ENCODE peak calls at places on chromosomes 13 and 19, in seven cellular contexts. S is SK-N-SH, N is H1, Z is GM12878, P is HCT116, O is K562, K is HepG2. Y is an unnamed sample. For H3K4me1, the result is how much of the 10 kb centered on the place peaks cover.

GRCh38 chr13:78827471-78827870 is 168.5 kb upstream of the OBI1 start:
- DNase-seq in O (no peak), N (no peak), S (no peak), P (no peak), Z (no peak), K (no peak), Y (no peak)

GRCh38 chr13:50403311-50403710 is 388.1 kb downstream of the KCNRG start:
- DNase-seq in S (no peak), N (no peak), Z (no peak), P (no peak), K (peak), O (no peak), Y (no peak)

GRCh38 chr13:106599875-106600797 is 32.2 kb upstream of the ARGLU1 start:
- DNase-seq in K (no peak), N (no peak), P (no peak), Z (no peak), O (no peak), S (no peak), Y (no peak)

GRCh38 chr19:8025321-8025720 is 19.9 kb upstream of the ELAVL1 start:
- DNase-seq in K (no peak), Z (no peak), S (no peak), P (no peak), O (no peak), N (no peak), Y (no peak)

GRCh38 chr19:18921593-18921992 is 2.1 kb downstream of the DDX49 start:
- DNase-seq in Z (no peak), O (no peak), S (no peak), N (no peak), P (no peak), K (no peak), Y (no peak)

GRCh38 chr19:58021541-58022282 is 12.1 kb upstream of the ZSCAN1 start:
- DNase-seq in Z (no peak), K (peak), N (no peak), O (peak), S (peak), P (no peak), Y (peak)

GRCh38 chr19:1684573-1684912 is 32.1 kb upstream of the TCF3 start:
- DNase-seq in N (no peak), P (no peak), S (no peak), O (no peak), K (no peak), Z (no peak), Y (no peak)

GRCh38 chr19:47176627-47177090 is 46.0 kb downstream of the SAE1 start:
- DNase-seq in S (no peak), N (no peak), Z (no peak), P (no peak), K (no peak), O (no peak), Y (no peak)

GRCh38 chr13:21539687-21540086 is 64.3 kb downstream of the MICU2 start:
- DNase-seq in S (no peak), K (no peak), N (no peak), O (no peak), Z (no peak), P (no peak), Y (no peak)

GRCh38 chr19:9018163-9018875 is 8.1 kb upstream of the MUC16 start:
- DNase-seq in S (no peak), O (no peak), Z (no peak), K (no peak), N (no peak), P (peak), Y (no peak)

GRCh38 chr13:33494596-33495214 is 209.2 kb upstream of the STARD13 start:
- DNase-seq in Z (no peak), K (peak), O (peak), P (peak), N (no peak), S (no peak), Y (no peak)

GRCh38 chr13:67278230-67278629 is 48.1 kb upstream of the PCDH9 start:
- DNase-seq in Z (no peak), N (no peak), O (no peak), P (no peak), K (no peak), S (no peak), Y (no peak)

GRCh38 chr13:33193428-33193974 is 92.1 kb downstream of the STARD13 start:
- DNase-seq in N (no peak), K (no peak), O (no peak), P (no peak), Z (no peak), S (peak), Y (no peak)

GRCh38 chr19:18230941-18231734 is 4.9 kb upstream of the PDE4C start:
- DNase-seq in S (no peak), K (no peak), P (no peak), N (no peak), O (no peak), Z (no peak), Y (no peak)

GRCh38 chr19:27920774-27921173 is 1292.2 kb downstream of the UQCRFS1 start:
- DNase-seq in P (no peak), S (no peak), O (no peak), Z (no peak), K (no peak), N (no peak), Y (no peak)

GRCh38 chr13:58994778-58995177 is 1169.0 kb downstream of the DIAPH3 start:
- DNase-seq in Z (no peak), S (no peak), O (no peak), P (no peak), N (no peak), K (no peak), Y (no peak)

GRCh38 chr19:19461671-19462622 is 53.4 kb downstream of the TSSK6 start:
- DNase-seq in P (no peak), S (peak), N (peak), K (peak), Z (no peak), O (peak), Y (no peak)

GRCh38 chr13:99356216-99357089 is 49.3 kb upstream of the GPR183 start:
- DNase-seq in P (no peak), K (no peak), S (no peak), O (no peak), Z (peak), N (no peak), Y (no peak)

GRCh38 chr13:93861818-93862217 is 617.7 kb downstream of the DCT start:
- DNase-seq in P (no peak), K (no peak), S (no peak), O (no peak), Z (no peak), N (no peak), Y (peak)

GRCh38 chr13:58619396-58620113 is 988.0 kb downstream of the PCDH17 start:
- DNase-seq in Z (no peak), N (no peak), K (no peak), S (peak), O (no peak), P (no peak), Y (no peak)

GRCh38 chr19:29620931-29621351 is 14.9 kb downstream of the POP4 start:
- DNase-seq in Z (no peak), N (no peak), S (no peak), O (no peak), P (no peak), K (no peak), Y (no peak)

GRCh38 chr13:50527612-50528509 is 315.6 kb downstream of the DLEU7 start:
- DNase-seq in K (no peak), P (no peak), N (no peak), O (no peak), Z (no peak), S (no peak), Y (no peak)

GRCh38 chr19:29967623-29968022 is 25.6 kb downstream of the URI1 start:
- DNase-seq in S (no peak), Z (no peak), N (no peak), P (no peak), K (no peak), O (no peak), Y (no peak)

GRCh38 chr13:80824231-80824630 is 483.3 kb upstream of the SPRY2 start:
- DNase-seq in S (no peak), Z (no peak), K (no peak), O (no peak), N (no peak), P (no peak), Y (no peak)

GRCh38 chr19:41706741-41707501 is 1.5 kb upstream of the CEACAM5 start:
- DNase-seq in S (peak), N (peak), O (peak), P (peak), K (peak), Z (peak), Y (peak)

GRCh38 chr19:10260141-10260584 is 8.1 kb downstream of the MRPL4 start:
- DNase-seq in N (no peak), Z (no peak), S (no peak), O (no peak), P (peak), K (peak), Y (no peak)

GRCh38 chr13:67275351-67275989 is 45.3 kb upstream of the PCDH9 start:
- DNase-seq in O (no peak), P (no peak), N (no peak), K (no peak), Z (no peak), S (no peak), Y (no peak)

GRCh38 chr19:1469200-1469935 is 9.6 kb downstream of the C19orf25 start:
- DNase-seq in S (no peak), P (no peak), Z (no peak), N (no peak), O (no peak), K (no peak), Y (no peak)

GRCh38 chr19:41807176-41807575 is 10.8 kb downstream of the CEACAM3 start:
- DNase-seq in K (no peak), P (no peak), S (no peak), O (no peak), Z (no peak), N (no peak), Y (no peak)

GRCh38 chr13:112101360-112101930 is 34.5 kb downstream of the SOX1 start:
- DNase-seq in O (no peak), P (no peak), S (no peak), Z (no peak), K (no peak), N (no peak), Y (no peak)

GRCh38 chr19:55640043-55640576 is 692 bp upstream of the ZNF580 start:
- DNase-seq in N (no peak), O (peak), S (peak), K (no peak), Z (no peak), P (no peak), Y (no peak)
- TF ChIP-seq YY1 in N (no peak), O (no peak), S (no peak), K (no peak), Z (peak), P (no peak), Y (no peak)

DNA sequence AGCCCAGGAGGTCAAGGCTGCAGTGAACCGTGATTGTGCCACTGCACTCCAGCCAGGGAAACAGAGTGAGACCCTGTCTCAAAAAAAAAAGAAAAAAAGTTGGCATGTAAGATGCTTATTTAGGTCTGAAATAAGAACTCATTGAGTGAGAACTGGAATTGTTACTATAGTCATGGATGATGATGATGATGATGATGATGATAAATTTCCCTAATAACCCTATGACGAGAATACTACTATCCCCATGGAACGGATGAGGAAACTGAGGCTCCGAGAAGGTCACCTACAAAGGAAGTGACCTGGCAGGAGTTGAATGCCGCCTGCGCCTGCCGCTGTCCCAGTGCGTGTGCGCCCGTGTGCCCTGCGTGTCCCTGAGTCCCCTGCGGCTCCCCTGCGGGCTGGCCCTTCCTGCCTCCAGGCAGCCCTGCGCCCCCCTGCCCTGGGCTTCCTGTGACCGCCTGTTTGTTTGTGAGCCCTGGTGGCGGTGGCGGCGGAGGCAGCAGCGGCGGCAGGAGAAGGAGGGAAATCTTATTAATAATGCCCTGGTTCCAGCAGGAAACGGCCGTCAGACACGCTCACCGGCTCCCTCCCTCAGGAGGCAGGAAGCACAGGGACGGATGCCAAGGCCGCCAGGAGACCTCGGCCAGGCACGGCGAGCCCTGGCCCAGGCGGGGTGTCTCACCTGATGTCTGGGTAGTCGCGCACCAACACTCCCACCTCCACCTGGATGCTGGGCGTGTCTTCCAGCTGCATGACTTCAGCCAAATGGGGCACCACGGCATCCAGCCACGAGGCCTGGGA is 29.6 kb downstream of the EXOC3L2 start:
- DNase-seq in N (no peak), K (no peak), S (peak), Z (no peak), O (no peak), P (no peak), Y (no peak)
- H3K4me3 ChIP-seq in N (peak), K (no peak), S (no peak), Z (no peak), O (no peak), P (no peak), Y (peak)

DNA sequence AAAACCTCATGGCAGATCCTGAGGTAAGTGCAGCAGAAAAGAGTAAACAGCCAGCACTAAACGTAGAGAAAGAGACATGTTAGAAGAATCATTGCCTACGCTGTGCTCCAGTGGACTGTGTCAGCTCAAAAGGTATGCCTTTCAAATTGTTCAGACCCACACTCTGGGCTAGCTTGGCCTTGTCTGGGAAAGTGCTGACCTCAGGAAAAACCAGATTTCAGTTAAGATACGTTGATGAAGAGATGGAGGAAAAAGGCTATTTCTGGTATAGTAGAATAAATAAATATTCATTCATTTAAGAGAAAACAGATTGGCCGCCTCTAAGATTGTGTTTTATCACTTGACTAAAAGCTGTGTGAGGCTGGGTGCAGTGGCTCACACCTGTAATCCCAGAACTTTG is 9.6 kb upstream of the SUCLA2 start:
- DNase-seq in P (no peak), O (no peak), N (no peak), S (no peak), K (no peak), Z (no peak), Y (no peak)
- H3K4me1 ChIP-seq in P (under half), O (under half), N (under half), S (under half), K (under half), Z (under half), Y (under half)

DNA sequence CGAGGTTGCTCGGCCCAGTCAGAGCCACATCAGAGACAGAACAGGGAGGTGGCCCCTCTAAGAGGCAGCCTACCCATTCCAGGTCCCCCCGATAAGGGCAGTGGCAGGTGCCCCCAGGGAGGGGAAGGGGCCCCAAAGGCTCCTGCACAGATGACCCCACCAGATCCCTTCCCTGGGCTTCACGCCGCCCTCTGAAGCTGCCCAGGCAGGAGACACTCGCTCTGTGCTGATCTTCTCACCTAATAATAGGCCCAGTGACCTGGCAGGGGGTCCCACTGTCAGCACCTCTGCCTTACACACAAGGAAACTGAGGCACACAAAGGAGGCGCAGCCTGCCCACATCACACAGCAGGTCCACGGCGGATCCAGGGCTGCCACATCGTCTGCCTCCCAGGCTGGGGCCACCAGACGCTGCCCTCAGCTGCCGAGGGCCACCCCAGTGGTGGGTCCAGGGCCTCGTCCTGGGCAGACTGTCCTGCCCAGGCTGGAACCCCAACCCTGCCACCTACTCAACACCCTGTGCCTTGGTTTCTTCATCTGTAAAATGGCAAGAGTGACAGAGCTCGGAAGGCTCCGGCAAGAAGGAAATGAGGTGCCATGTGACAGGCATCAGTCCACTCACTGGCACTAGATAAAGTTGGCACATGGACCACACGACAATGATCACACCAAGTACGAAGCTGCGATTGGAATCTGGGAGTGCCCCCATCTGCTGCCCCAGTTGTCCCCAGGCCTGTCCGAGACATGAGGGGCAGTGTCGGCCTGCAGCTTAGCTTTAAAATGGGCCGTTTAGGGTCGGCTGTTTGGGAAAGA is 56.5 kb downstream of the KLF2 start:
- DNase-seq in N (no peak), S (no peak), Z (no peak), K (no peak), O (no peak), P (no peak), Y (no peak)
- TF ChIP-seq YY1 in N (no peak), S (no peak), Z (no peak), K (no peak), O (no peak), P (no peak), Y (no peak)

GRCh38 chr19:40598918-40599307 is 2.3 kb upstream of the LTBP4 start:
- DNase-seq in K (no peak), P (no peak), Z (no peak), S (no peak), O (no peak), N (no peak), Y (no peak)
- H3K4me3 ChIP-seq in K (no peak), P (peak), Z (no peak), S (peak), O (no peak), N (peak), Y (peak)

DNA sequence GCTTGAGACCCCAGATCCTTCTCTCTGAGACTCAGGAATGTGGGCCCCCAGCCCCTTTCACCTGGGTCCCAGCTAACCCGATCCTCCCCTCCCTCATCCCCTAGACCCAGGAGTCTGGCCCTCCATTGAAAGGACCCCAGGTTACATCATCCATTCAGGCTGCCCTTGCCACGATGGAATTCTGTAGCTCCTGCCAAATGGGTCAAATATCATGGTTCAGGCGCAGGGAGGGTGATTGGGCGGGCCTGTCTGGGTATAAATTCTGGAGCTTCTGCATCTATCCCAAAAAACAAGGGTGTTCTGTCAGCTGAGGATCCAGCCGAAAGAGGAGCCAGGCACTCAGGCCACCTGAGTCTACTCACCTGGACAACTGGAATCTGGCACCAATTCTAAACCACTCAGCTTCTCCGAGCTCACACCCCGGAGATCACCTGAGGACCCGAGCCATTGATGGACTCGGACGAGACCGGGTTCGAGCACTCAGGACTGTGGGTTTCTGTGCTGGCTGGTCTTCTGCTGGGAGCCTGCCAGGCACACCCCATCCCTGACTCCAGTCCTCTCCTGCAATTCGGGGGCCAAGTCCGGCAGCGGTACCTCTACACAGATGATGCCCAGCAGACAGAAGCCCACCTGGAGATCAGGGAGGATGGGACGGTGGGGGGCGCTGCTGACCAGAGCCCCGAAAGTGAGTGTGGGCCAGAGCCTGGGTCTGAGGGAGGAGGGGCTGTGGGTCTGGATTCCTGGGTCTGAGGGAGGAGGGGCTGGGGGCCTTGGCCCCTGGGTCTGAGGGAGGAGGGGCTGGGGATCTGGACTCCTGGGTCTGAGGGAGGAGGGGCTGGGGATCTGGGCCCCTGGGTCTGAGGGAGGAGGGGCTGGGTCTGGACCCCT is 707 bp downstream of the FGF21 start:
- DNase-seq in Z (no peak), S (no peak), P (no peak), O (no peak), N (no peak), K (no peak), Y (no peak)
- H3K4me1 ChIP-seq in Z (under half), S (under half), P (under half), O (half or more), N (under half), K (half or more), Y (under half)

GRCh38 chr19:14511245-14511625 is 7.0 kb downstream of the DNAJB1 start:
- DNase-seq in K (no peak), N (no peak), P (no peak), S (no peak), O (no peak), Z (no peak), Y (no peak)
- TF ChIP-seq YY1 in K (no peak), N (no peak), P (no peak), S (no peak), O (no peak), Z (no peak), Y (no peak)

Y was measured in NT2/D1.